ENCODE peak calls at places on chromosomes 4 and X, in seven cellular contexts. P is HCT116, K is neural progenitor cell, B is Karpas-422, S is mammary epithelial cell, T is fibroblast of lung, Q is A549. X is an unnamed sample.

GRCh38 chr4:177484613-177485021 is 42.4 kb upstream of the AGA start:
- DNase-seq in P (peak), K (no peak), B (no peak), S (peak), T (peak), Q (no peak), X (peak)

GRCh38 chrX:8548446-8548845 is 83.8 kb downstream of the VCX3B start:
- DNase-seq in P (no peak), K (no peak), B (no peak), S (peak), T (no peak), Q (no peak), X (no peak)

GRCh38 chr4:56469489-56470210 is 2.2 kb downstream of the SRP72 start:
- DNase-seq in P (no peak), K (no peak), B (no peak), S (no peak), T (no peak), Q (no peak), X (no peak)

GRCh38 chrX:21658746-21659145 is 616 bp upstream of the KLHL34 start:
- DNase-seq in P (no peak), K (no peak), B (no peak), S (no peak), T (no peak), Q (no peak), X (no peak)

GRCh38 chrX:154534526-154535322 is 11.9 kb downstream of the G6PD start:
- DNase-seq in P (peak), K (peak), B (peak), S (peak), T (peak), Q (peak), X (no peak)

GRCh38 chr4:82213485-82214162 is 160.2 kb downstream of the HNRNPD start:
- DNase-seq in P (no peak), K (no peak), B (no peak), S (no peak), T (no peak), Q (no peak), X (no peak)

GRCh38 chr4:48127231-48127881 is 6.7 kb downstream of the TXK start:
- DNase-seq in P (no peak), K (peak), B (no peak), S (no peak), T (no peak), Q (no peak), X (no peak)

GRCh38 chr4:6659897-6660296 is 19.4 kb downstream of the MRFAP1 start:
- DNase-seq in P (no peak), K (no peak), B (no peak), S (no peak), T (no peak), Q (no peak), X (no peak)

GRCh38 chr4:25351777-25352421 is 25.2 kb upstream of the ANAPC4 start:
- DNase-seq in P (no peak), K (no peak), B (no peak), S (peak), T (no peak), Q (no peak), X (no peak)

GRCh38 chr4:44446191-44446590 is 2.4 kb downstream of the KCTD8 start:
- DNase-seq in P (no peak), K (no peak), B (no peak), S (no peak), T (peak), Q (no peak), X (no peak)

GRCh38 chr4:153113061-153113837 is 91.0 kb upstream of the TRIM2 start:
- DNase-seq in P (no peak), K (no peak), B (no peak), S (no peak), T (no peak), Q (no peak), X (no peak)

GRCh38 chr4:129641179-129641578 is 545.2 kb downstream of the C4orf33 start:
- DNase-seq in P (peak), K (peak), B (peak), S (peak), T (peak), Q (no peak), X (no peak)

GRCh38 chrX:40646489-40647306 is 663 bp downstream of the CXorf38 start:
- DNase-seq in P (no peak), K (peak), B (peak), S (peak), T (peak), Q (peak), X (no peak)

GRCh38 chrX:151458824-151459223 is 61.8 kb downstream of the VMA21 start:
- DNase-seq in P (no peak), K (no peak), B (no peak), S (no peak), T (no peak), Q (no peak), X (no peak)

GRCh38 chr4:47617607-47618006 is 132.5 kb downstream of the ATP10D start:
- DNase-seq in P (no peak), K (no peak), B (no peak), S (no peak), T (no peak), Q (no peak), X (no peak)

GRCh38 chr4:20256381-20256881 is 4.7 kb downstream of the SLIT2 start:
- DNase-seq in P (no peak), K (no peak), B (no peak), S (no peak), T (peak), Q (no peak), X (no peak)

GRCh38 chrX:43836435-43837184 is 45.6 kb downstream of the MAOB start:
- DNase-seq in P (peak), K (peak), B (peak), S (peak), T (peak), Q (peak), X (no peak)

GRCh38 chr4:15907430-15907829 is 31.1 kb downstream of the FGFBP1 start:
- DNase-seq in P (no peak), K (no peak), B (no peak), S (no peak), T (no peak), Q (no peak), X (no peak)

GRCh38 chr4:110671679-110672078 is 48.8 kb upstream of the PITX2 start:
- DNase-seq in P (no peak), K (no peak), B (no peak), S (no peak), T (no peak), Q (no peak), X (no peak)

GRCh38 chr4:26372525-26373172 is 51.8 kb downstream of the RBPJ start:
- DNase-seq in P (no peak), K (peak), B (peak), S (peak), T (peak), Q (no peak), X (peak)

GRCh38 chr4:165199286-165199685 is 8.1 kb upstream of the KLHL2 start:
- DNase-seq in P (no peak), K (no peak), B (no peak), S (peak), T (no peak), Q (no peak), X (no peak)

GRCh38 chr4:81807927-81808672 is 336.4 kb upstream of the RASGEF1B start:
- DNase-seq in P (no peak), K (no peak), B (no peak), S (peak), T (peak), Q (no peak), X (no peak)

GRCh38 chrX:130915302-130915701 is 12.3 kb upstream of the ENOX2 start:
- DNase-seq in P (no peak), K (no peak), B (no peak), S (no peak), T (peak), Q (no peak), X (no peak)

GRCh38 chr4:56656346-56656643 is 24.8 kb downstream of the HOPX start:
- DNase-seq in P (no peak), K (peak), B (no peak), S (no peak), T (peak), Q (no peak), X (no peak)

GRCh38 chrX:128728943-128729342 is 676.7 kb upstream of the ACTRT1 start:
- DNase-seq in P (no peak), K (no peak), B (no peak), S (no peak), T (no peak), Q (no peak), X (no peak)

GRCh38 chr4:161320377-161320776 is 843.4 kb downstream of the FSTL5 start:
- DNase-seq in P (peak), K (peak), B (peak), S (peak), T (peak), Q (peak), X (no peak)

GRCh38 chr4:58553679-58554078 is 1443.5 kb upstream of the IGFBP7 start:
- DNase-seq in P (no peak), K (no peak), B (no peak), S (no peak), T (no peak), Q (no peak), X (no peak)

GRCh38 chr4:110501826-110502225 is 25.9 kb downstream of the ENPEP start:
- DNase-seq in P (no peak), K (no peak), B (no peak), S (peak), T (peak), Q (no peak), X (no peak)

GRCh38 chrX:144006811-144007210 is 122.9 kb downstream of the UBE2NL start:
- DNase-seq in P (no peak), K (no peak), B (no peak), S (peak), T (peak), Q (no peak), X (peak)

GRCh38 chrX:16604300-16604699 is 45.7 kb upstream of the S100G start:
- DNase-seq in P (no peak), K (no peak), B (no peak), S (no peak), T (no peak), Q (no peak), X (no peak)

GRCh38 chrX:153571159-153571908 is 27.6 kb downstream of the CCNQ start:
- DNase-seq in P (no peak), K (no peak), B (no peak), S (no peak), T (no peak), Q (no peak), X (no peak)

GRCh38 chrX:119692241-119693031 is 532 bp downstream of the SEPTIN6 start:
- DNase-seq in P (no peak), K (peak), B (peak), S (peak), T (peak), Q (peak), X (no peak)

GRCh38 chrX:151779258-151779657 is 44.7 kb downstream of the CNGA2 start:
- DNase-seq in P (no peak), K (no peak), B (no peak), S (no peak), T (no peak), Q (no peak), X (no peak)

GRCh38 chr4:62260256-62260655 is 1060.1 kb downstream of the ADGRL3 start:
- DNase-seq in P (no peak), K (no peak), B (no peak), S (no peak), T (no peak), Q (no peak), X (no peak)

GRCh38 chr4:124868495-124868894 is 156.0 kb upstream of the ANKRD50 start:
- DNase-seq in P (no peak), K (no peak), B (no peak), S (no peak), T (no peak), Q (no peak), X (no peak)

GRCh38 chr4:159669094-159669493 is 566.2 kb downstream of the RAPGEF2 start:
- DNase-seq in P (no peak), K (no peak), B (no peak), S (no peak), T (no peak), Q (no peak), X (no peak)

GRCh38 chrX:122113376-122113775 is 1066.0 kb downstream of the GLUD2 start:
- DNase-seq in P (no peak), K (no peak), B (no peak), S (no peak), T (no peak), Q (no peak), X (no peak)

GRCh38 chr4:185870437-185870836 is 58.4 kb upstream of the SORBS2 start:
- DNase-seq in P (no peak), K (no peak), B (no peak), S (no peak), T (no peak), Q (no peak), X (no peak)

GRCh38 chrX:13102636-13103035 is 58.2 kb upstream of the FAM9C start:
- DNase-seq in P (no peak), K (no peak), B (no peak), S (no peak), T (no peak), Q (no peak), X (no peak)
- H3K4me2 ChIP-seq in P (peak), K (no peak), B (no peak), S (no peak), T (no peak), Q (peak), X (no peak)

DNA sequence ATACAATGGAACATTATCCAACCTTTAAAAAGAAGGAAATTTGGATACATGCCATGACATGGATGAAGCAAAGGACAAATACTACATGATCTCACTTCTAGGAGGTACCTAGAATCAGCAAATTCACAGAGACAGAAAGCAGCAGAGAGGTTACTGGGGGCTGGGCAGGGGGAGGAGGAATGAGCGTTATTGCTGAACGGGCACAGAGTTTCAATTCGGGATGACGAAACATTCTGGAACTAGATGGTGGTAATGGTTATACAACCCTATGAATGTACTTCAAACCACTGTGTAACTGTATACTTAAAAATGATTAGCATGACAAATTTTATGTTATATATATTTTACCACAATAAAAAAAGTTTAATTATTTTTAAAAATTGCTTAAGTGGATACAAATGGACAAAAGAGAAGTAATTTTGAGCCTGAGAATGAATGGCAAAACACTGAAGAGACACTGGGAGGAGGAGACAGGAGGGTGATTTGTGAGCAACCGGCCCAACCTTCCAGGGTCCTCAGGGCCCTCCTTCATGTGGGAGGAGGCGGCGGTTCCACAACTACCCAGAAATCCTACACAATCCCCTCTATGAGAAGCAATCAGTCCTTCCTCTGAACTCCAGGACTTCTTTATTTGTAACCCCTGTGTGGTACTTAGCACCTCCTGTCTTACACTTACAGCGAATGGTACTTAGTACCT is 14.1 kb downstream of the ACSL1 start:
- DNase-seq in P (no peak), K (no peak), B (no peak), S (no peak), T (no peak), Q (no peak), X (no peak)
- H3K4me2 ChIP-seq in P (no peak), K (no peak), B (no peak), S (no peak), T (no peak), Q (peak), X (no peak)

GRCh38 chr4:7769936-7770674 is 169.6 kb downstream of the AFAP1 start:
- DNase-seq in P (no peak), K (peak), B (no peak), S (no peak), T (peak), Q (peak), X (no peak)

GRCh38 chr4:7769308-7769841 is 170.3 kb downstream of the AFAP1 start:
- DNase-seq in P (no peak), K (no peak), B (no peak), S (no peak), T (no peak), Q (no peak), X (no peak)

GRCh38 chr4:7767966-7768365 is 171.7 kb downstream of the AFAP1 start:
- DNase-seq in P (no peak), K (no peak), B (no peak), S (no peak), T (no peak), Q (no peak), X (no peak)

GRCh38 chr4:7767526-7767925 is 172.1 kb downstream of the AFAP1 start:
- DNase-seq in P (no peak), K (no peak), B (no peak), S (no peak), T (no peak), Q (no peak), X (no peak)

DNA sequence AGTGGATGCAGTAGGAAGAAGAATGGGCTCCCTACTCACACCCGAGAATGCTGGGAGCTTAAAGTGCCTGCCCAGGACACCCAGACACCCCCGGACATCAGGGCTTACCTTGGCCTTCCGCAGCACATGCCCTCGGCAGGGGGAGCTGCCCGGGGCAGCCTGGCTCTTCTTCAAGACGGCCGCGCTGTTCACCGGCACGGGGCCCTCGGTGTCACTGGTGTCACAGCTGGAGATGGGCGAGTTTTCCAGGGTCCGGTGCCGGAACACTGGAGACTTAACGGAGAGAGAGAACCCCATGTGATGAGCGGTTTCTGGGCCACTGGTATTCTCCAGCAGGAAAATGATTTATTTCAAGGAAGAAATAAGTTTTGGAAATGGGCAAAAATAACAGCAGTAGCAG is 170.9 kb downstream of the AFAP1 start:
- DNase-seq in P (no peak), K (no peak), B (no peak), S (no peak), T (no peak), Q (no peak), X (no peak)
- H3K4me2 ChIP-seq in P (no peak), K (no peak), B (no peak), S (no peak), T (no peak), Q (no peak), X (no peak)

GRCh38 chr4:41285202-41285876 is 28.6 kb downstream of the UCHL1 start:
- DNase-seq in P (no peak), K (no peak), B (no peak), S (no peak), T (peak), Q (no peak), X (no peak)
- H3K4me2 ChIP-seq in P (no peak), K (no peak), B (no peak), S (no peak), T (no peak), Q (peak), X (no peak)

GRCh38 chr4:121236353-121237068 is 72.4 kb upstream of the TNIP3 start:
- DNase-seq in P (no peak), K (no peak), B (no peak), S (no peak), T (no peak), Q (no peak), X (no peak)
- H3K4me2 ChIP-seq in P (no peak), K (no peak), B (no peak), S (no peak), T (no peak), Q (no peak), X (no peak)

DNA sequence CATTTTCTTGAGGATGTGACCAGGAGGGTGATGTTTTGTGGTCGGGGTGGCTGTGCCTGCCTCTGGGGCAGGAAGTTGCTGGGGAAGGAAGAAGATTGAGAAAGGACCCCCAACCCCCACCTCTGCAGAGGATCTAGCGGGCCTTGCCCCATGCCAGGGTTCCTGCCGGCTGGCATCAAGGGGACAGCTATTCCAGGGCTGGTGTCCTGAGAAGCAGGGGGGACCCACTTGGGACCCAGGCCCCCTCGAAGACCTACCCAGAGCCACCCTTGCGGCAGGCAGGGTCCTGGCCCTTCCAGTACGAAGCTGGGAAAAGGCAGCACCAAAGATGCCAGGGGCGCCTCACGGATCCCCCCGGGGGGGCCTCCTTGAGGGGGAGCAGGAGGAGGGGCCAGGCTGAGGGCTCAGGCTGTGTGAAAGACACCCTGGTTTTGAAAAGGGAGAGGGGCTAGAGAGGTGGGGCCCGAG is 6.6 kb downstream of the SH3BP2 start:
- DNase-seq in P (no peak), K (peak), B (no peak), S (no peak), T (no peak), Q (no peak), X (no peak)
- H3K4me2 ChIP-seq in P (peak), K (no peak), B (peak), S (no peak), T (no peak), Q (no peak), X (peak)

DNA sequence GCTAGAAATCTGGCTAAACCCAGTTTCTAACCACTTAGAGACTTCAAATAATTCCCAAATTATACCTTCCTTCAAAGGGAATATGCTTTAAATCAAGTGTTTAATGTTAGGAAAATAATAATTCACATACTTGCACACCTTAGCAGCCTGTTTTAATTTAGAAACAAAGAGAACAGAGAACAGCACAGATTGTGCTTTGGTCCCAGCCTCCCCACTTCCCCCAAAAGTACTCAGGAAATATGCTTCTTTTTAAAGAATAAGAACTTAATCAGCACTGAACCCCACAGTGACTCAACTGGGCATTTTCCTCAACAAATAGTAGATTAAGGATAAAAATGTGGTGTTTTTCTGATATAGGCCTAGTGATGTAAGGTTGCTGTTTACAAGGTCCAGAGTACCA is 295.8 kb downstream of the GBA3 start:
- DNase-seq in P (no peak), K (no peak), B (no peak), S (no peak), T (no peak), Q (no peak), X (no peak)
- H3K4me2 ChIP-seq in P (no peak), K (no peak), B (no peak), S (no peak), T (no peak), Q (peak), X (no peak)

GRCh38 chr4:168059251-168059650 is 33.1 kb upstream of the ANXA10 start:
- DNase-seq in P (no peak), K (no peak), B (no peak), S (peak), T (peak), Q (no peak), X (no peak)
- H3K4me2 ChIP-seq in P (no peak), K (no peak), B (no peak), S (no peak), T (no peak), Q (no peak), X (no peak)

GRCh38 chr4:43223820-43224219 is 331.3 kb downstream of the GRXCR1 start:
- DNase-seq in P (no peak), K (no peak), B (no peak), S (no peak), T (no peak), Q (no peak), X (no peak)

GRCh38 chr4:43224591-43224990 is 332.1 kb downstream of the GRXCR1 start:
- DNase-seq in P (no peak), K (no peak), B (no peak), S (no peak), T (peak), Q (no peak), X (no peak)
- H3K4me2 ChIP-seq in P (no peak), K (no peak), B (no peak), S (no peak), T (no peak), Q (no peak), X (no peak)